ENCODE peak calls at places on chromosome 13, in six cellular contexts. Z is heart right ventricle, G is tibial artery, H is hepatocyte, S is endothelial cell of umbilical vein, N is substantia nigra. U is an unnamed sample.

GRCh38 chr13:101628900-101629299 is 176.4 kb downstream of the ITGBL1 start:
- DNase-seq in Z (no peak), G (no peak), H (no peak), S (no peak), N (no peak), U (no peak)

GRCh38 chr13:47287291-47287751 is 390.5 kb upstream of the HTR2A start:
- DNase-seq in Z (no peak), G (no peak), H (no peak), S (no peak), N (no peak), U (no peak)

GRCh38 chr13:20525144-20525600 is 485 bp downstream of the CRYL1 start:
- DNase-seq in Z (peak; percentile 39), G (peak; percentile 67), H (peak; percentile 50), S (peak; percentile 46), N (peak; percentile 71), U (peak; percentile 14)

GRCh38 chr13:45040626-45041025 is 51.3 kb downstream of the GPALPP1 start:
- DNase-seq in Z (no peak), G (no peak), H (no peak), S (no peak), N (no peak), U (no peak)

GRCh38 chr13:43986395-43986794 is 106.7 kb downstream of the LACC1 start:
- DNase-seq in Z (no peak), G (no peak), H (peak; percentile 35), S (no peak), N (no peak), U (no peak)

GRCh38 chr13:77698211-77699058 is 948 bp downstream of the SLAIN1 start:
- DNase-seq in Z (peak; percentile 15), G (peak; percentile 66), H (peak; percentile 59), S (peak; percentile 31), N (peak; percentile 62), U (no peak)

GRCh38 chr13:82688400-82688999 is 1193.8 kb downstream of the SLITRK1 start:
- DNase-seq in Z (no peak), G (no peak), H (no peak), S (peak; percentile 26), N (no peak), U (peak; percentile 13)

GRCh38 chr13:41465215-41465907 is 8.0 kb downstream of the RGCC start:
- DNase-seq in Z (peak; percentile 51), G (no peak), H (no peak), S (peak; percentile 96), N (no peak), U (peak; percentile 70)

GRCh38 chr13:70183041-70183440 is 74.8 kb upstream of the KLHL1 start:
- DNase-seq in Z (no peak), G (no peak), H (no peak), S (no peak), N (no peak), U (no peak)

GRCh38 chr13:54232700-54233099 is 1204.1 kb downstream of the OLFM4 start:
- DNase-seq in Z (no peak), G (no peak), H (no peak), S (no peak), N (no peak), U (no peak)

GRCh38 chr13:51726446-51727185 is 77.3 kb downstream of the DHRS12 start:
- DNase-seq in Z (no peak), G (no peak), H (no peak), S (peak; percentile 69), N (no peak), U (no peak)

GRCh38 chr13:51318876-51319275 is 20.6 kb upstream of the SERPINE3 start:
- DNase-seq in Z (no peak), G (no peak), H (no peak), S (no peak), N (no peak), U (no peak)

GRCh38 chr13:27354379-27354778 is 70.0 kb upstream of the GTF3A start:
- DNase-seq in Z (no peak), G (no peak), H (no peak), S (no peak), N (no peak), U (peak; percentile 43)

GRCh38 chr13:23469901-23470525 is 36.5 kb upstream of the SACS start:
- DNase-seq in Z (no peak), G (no peak), H (peak; percentile 26), S (no peak), N (no peak), U (no peak)

GRCh38 chr13:112697756-112698655 is 8.2 kb downstream of the ATP11A start:
- DNase-seq in Z (no peak), G (no peak), H (no peak), S (no peak), N (no peak), U (no peak)

GRCh38 chr13:91894311-91894710 is 495.9 kb downstream of the GPC5 start:
- DNase-seq in Z (no peak), G (no peak), H (no peak), S (peak; percentile 43), N (no peak), U (peak; percentile 42)

GRCh38 chr13:98207411-98207810 is 30.3 kb upstream of the RNF113B start:
- DNase-seq in Z (no peak), G (no peak), H (no peak), S (no peak), N (no peak), U (peak; percentile 79)

GRCh38 chr13:105165449-105166125 is 1369.9 kb downstream of the EFNB2 start:
- DNase-seq in Z (no peak), G (no peak), H (no peak), S (no peak), N (no peak), U (no peak)

GRCh38 chr13:113851480-113851803 is 12.4 kb downstream of the GAS6 start:
- DNase-seq in Z (no peak), G (no peak), H (no peak), S (no peak), N (no peak), U (no peak)

GRCh38 chr13:57345526-57345925 is 178.5 kb downstream of the PRR20E start:
- DNase-seq in Z (no peak), G (no peak), H (peak; percentile 3), S (no peak), N (no peak), U (no peak)

GRCh38 chr13:28584873-28585317 is 74.0 kb upstream of the POMP start:
- DNase-seq in Z (no peak), G (no peak), H (no peak), S (no peak), N (no peak), U (no peak)
- H3K27ac ChIP-seq in Z (no peak overlapping the region), G (no peak overlapping the region), H (peak overlapping the region; percentile 17), S (no peak overlapping the region), N (no peak overlapping the region), U (no peak overlapping the region)

GRCh38 chr13:64680739-64681138 is 2549.4 kb downstream of the PCDH9 start:
- DNase-seq in Z (no peak), G (no peak), H (no peak), S (no peak), N (no peak), U (no peak)

GRCh38 chr13:64672751-64673150 is 2557.4 kb downstream of the PCDH9 start:
- DNase-seq in Z (no peak), G (no peak), H (no peak), S (no peak), N (no peak), U (no peak)

GRCh38 chr13:64675256-64675892 is 2554.8 kb downstream of the PCDH9 start:
- DNase-seq in Z (no peak), G (no peak), H (peak; percentile 13), S (no peak), N (no peak), U (peak; percentile 9)
- H3K27ac ChIP-seq in Z (no peak overlapping the region), G (no peak overlapping the region), H (peak overlapping the region; percentile 58), S (no peak overlapping the region), N (no peak overlapping the region), U (no peak overlapping the region)

GRCh38 chr13:40191186-40191980 is 475.1 kb downstream of the FOXO1 start:
- DNase-seq in Z (no peak), G (no peak), H (peak; percentile 31), S (no peak), N (peak; percentile 35), U (peak; percentile 9)

GRCh38 chr13:40194204-40194806 is 472.1 kb downstream of the FOXO1 start:
- DNase-seq in Z (no peak), G (no peak), H (no peak), S (peak; percentile 98), N (no peak), U (peak; percentile 43)

GRCh38 chr13:40190656-40191100 is 475.8 kb downstream of the FOXO1 start:
- DNase-seq in Z (no peak), G (peak; percentile 79), H (peak; percentile 86), S (peak; percentile 89), N (peak; percentile 75), U (peak; percentile 86)

GRCh38 chr13:40193290-40194203 is 472.9 kb downstream of the FOXO1 start:
- DNase-seq in Z (no peak), G (peak; percentile 72), H (no peak), S (peak; percentile 68), N (peak; percentile 67), U (no peak)

GRCh38 chr13:40192516-40193257 is 473.8 kb downstream of the FOXO1 start:
- DNase-seq in Z (no peak), G (peak; percentile 80), H (no peak), S (no peak), N (peak; percentile 52), U (no peak)
- H3K27ac ChIP-seq in Z (peak overlapping the region; percentile 83), G (peak overlapping the region; percentile 83), H (no peak overlapping the region), S (peak overlapping the region; percentile 98), N (peak overlapping the region; percentile 99), U (no peak overlapping the region)

DNA sequence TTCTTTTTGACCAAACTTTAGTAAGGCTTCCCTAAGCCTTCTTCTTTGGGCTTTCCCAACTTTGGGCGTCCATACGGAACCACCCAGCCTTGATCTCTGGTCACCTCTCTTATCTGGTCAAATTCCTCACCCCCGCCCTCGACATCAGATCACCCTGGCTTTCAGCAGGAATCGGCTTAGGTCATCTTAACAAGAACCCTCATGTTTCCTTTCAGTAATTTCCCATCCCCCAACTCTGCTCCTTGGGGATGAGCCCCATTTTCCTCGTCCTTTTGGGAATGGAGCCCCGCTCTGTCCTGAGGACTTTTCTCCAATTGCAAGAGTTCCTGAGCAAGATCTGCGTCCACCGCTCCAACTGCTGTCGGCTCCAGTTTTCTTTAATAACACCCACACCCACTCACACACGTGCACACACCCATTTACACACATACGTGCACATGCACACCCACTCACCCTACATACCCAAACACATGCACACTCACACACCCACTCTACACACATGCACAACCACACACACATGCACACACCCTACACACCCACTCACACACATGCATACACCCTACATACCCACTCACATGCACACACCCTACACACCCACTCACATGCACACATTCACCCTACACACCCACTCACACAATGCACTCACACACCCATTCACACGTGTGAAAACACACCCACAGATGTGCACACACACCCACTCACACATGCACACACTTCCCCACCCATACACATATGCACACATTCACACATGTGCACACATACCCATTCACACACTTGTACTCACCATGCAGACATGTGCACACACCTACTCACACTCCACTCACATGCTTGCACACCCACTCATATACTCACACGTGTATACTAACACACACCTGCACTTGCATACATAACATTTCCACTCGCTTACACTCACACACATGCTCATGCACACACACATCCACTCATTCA is 87.0 kb upstream of the TM9SF2 start:
- DNase-seq in Z (no peak), G (peak; percentile 47), H (no peak), S (no peak), N (no peak), U (no peak)
- H3K27ac ChIP-seq in Z (no peak overlapping the region), G (no peak overlapping the region), H (no peak overlapping the region), S (no peak overlapping the region), N (no peak overlapping the region), U (no peak overlapping the region)

GRCh38 chr13:36919833-36920611 is at the start of gene SMAD9:
- DNase-seq in Z (peak; percentile 76), G (peak; percentile 87), H (peak; percentile 92), S (peak; percentile 58), N (peak; percentile 71), U (peak; percentile 82)
- H3K27ac ChIP-seq in Z (peak within 1 kb of the TSS; percentile 58), G (peak within 1 kb of the TSS; percentile 97), H (peak within 1 kb of the TSS; percentile 89), S (peak within 1 kb of the TSS; percentile 69), N (peak within 1 kb of the TSS; percentile 49), U (peak within 1 kb of the TSS; percentile 97)

U was measured in cardiac muscle cell.